ENCODE peak calls at places on chromosomes 11 and 22, in four cellular contexts. D, V, C and T are unnamed samples.

GRCh38 chr22:44142421-44143116 is 38.2 kb upstream of the PARVG start:
- DNase-seq in C (no peak), V (no peak), D (no peak), T (no peak)

GRCh38 chr11:3160252-3161031 is 4.7 kb downstream of the OSBPL5 start:
- DNase-seq in D (peak), V (no peak), C (peak), T (no peak)

GRCh38 chr11:8022876-8023275 is 35.7 kb downstream of the EIF3F start:
- DNase-seq in V (no peak), D (no peak), C (no peak), T (no peak)

GRCh38 chr11:112610996-112611795 is 350.0 kb upstream of the NCAM1 start:
- DNase-seq in D (no peak), C (peak), V (no peak), T (no peak)

GRCh38 chr22:45008853-45009751 is 703 bp downstream of the PHF21B start:
- DNase-seq in V (no peak), C (no peak), D (no peak), T (no peak)

GRCh38 chr11:9739108-9739507 is 75.2 kb downstream of the SWAP70 start:
- DNase-seq in D (no peak), C (no peak), V (no peak), T (no peak)

GRCh38 chr11:82976786-82977185 is 75.2 kb downstream of the DDIAS start:
- DNase-seq in C (no peak), D (no peak), V (no peak), T (no peak)

GRCh38 chr11:117183724-117184349 is 5.3 kb downstream of the SIDT2 start:
- DNase-seq in C (no peak), D (no peak), V (no peak), T (no peak)